ENCODE peak calls at places on chromosomes 1 and 21, in seven cellular contexts. G is mesenchymal stem cell; E is naive thymus-derived CD4-positive, alpha-beta T cell; I is progenitor cell of endocrine pancreas; L is activated T-cell treated with anti-CD3 and anti-CD28 coated beads for 1 hour; D is ELR; K is activated naive CD8-positive, alpha-beta T cell treated with anti-CD3 and anti-CD28 coated beads, Interleukin-2, amount 10 ng/mL, durations not matched to agents 7 days and 5 days. X is an unnamed sample.

GRCh38 chr1:207890136-207890738 is 20.7 kb downstream of the CD34 start:
- DNase-seq in G (peak), E (no peak), I (no peak), L (no peak), D (peak), K (no peak), X (peak)

GRCh38 chr1:167081594-167081993 is 8.6 kb downstream of the GPA33 start:
- DNase-seq in G (no peak), E (no peak), I (no peak), L (no peak), D (no peak), K (no peak), X (no peak)

GRCh38 chr1:11563560-11564069 is 84.7 kb downstream of the DISP3 start:
- DNase-seq in G (peak), E (no peak), I (no peak), L (no peak), D (no peak), K (no peak), X (no peak)

GRCh38 chr21:29304577-29304976 is 5.9 kb downstream of the BACH1 start:
- DNase-seq in G (no peak), E (no peak), I (no peak), L (no peak), D (peak), K (no peak), X (no peak)

GRCh38 chr1:31214316-31215082 is 25.2 kb downstream of the NKAIN1 start:
- DNase-seq in G (no peak), E (no peak), I (no peak), L (no peak), D (peak), K (no peak), X (no peak)

GRCh38 chr1:47669081-47669585 is 231.3 kb downstream of the FOXD2 start:
- DNase-seq in G (no peak), E (no peak), I (no peak), L (no peak), D (no peak), K (no peak), X (no peak)

GRCh38 chr1:32948082-32948722 is 16.4 kb downstream of the RNF19B start:
- DNase-seq in G (no peak), E (no peak), I (no peak), L (no peak), D (no peak), K (no peak), X (no peak)

GRCh38 chr21:42439284-42440186 is 35.8 kb downstream of the UBASH3A start:
- DNase-seq in G (no peak), E (no peak), I (no peak), L (no peak), D (no peak), K (no peak), X (no peak)

GRCh38 chr1:87986154-87986914 is 657.7 kb downstream of the LMO4 start:
- DNase-seq in G (no peak), E (no peak), I (no peak), L (no peak), D (no peak), K (no peak), X (no peak)

GRCh38 chr21:45301521-45302081 is 13.9 kb upstream of the POFUT2 start:
- DNase-seq in G (no peak), E (no peak), I (no peak), L (no peak), D (no peak), K (no peak), X (no peak)

GRCh38 chr21:15421521-15421920 is 308.3 kb upstream of the USP25 start:
- DNase-seq in G (no peak), E (no peak), I (no peak), L (no peak), D (no peak), K (no peak), X (no peak)

GRCh38 chr1:17009706-17010105 is 2.0 kb downstream of the ATP13A2 start:
- DNase-seq in G (peak), E (no peak), I (no peak), L (no peak), D (no peak), K (no peak), X (no peak)

GRCh38 chr1:57858740-57859139 is 434.9 kb upstream of the DAB1 start:
- DNase-seq in G (no peak), E (no peak), I (no peak), L (no peak), D (no peak), K (no peak), X (no peak)

GRCh38 chr1:160874935-160875334 is 10.0 kb downstream of the ITLN1 start:
- DNase-seq in G (no peak), E (no peak), I (no peak), L (no peak), D (no peak), K (no peak), X (no peak)

GRCh38 chr21:44885615-44886014 is 12.1 kb upstream of the PTTG1IP start:
- DNase-seq in G (no peak), E (no peak), I (no peak), L (no peak), D (no peak), K (no peak), X (no peak)

GRCh38 chr1:204093421-204093717 is 20.5 kb downstream of the SOX13 start:
- DNase-seq in G (no peak), E (no peak), I (no peak), L (no peak), D (no peak), K (no peak), X (no peak)

GRCh38 chr1:37793773-37794371 is at the start of gene MANEAL:
- DNase-seq in G (peak), E (no peak), I (peak), L (no peak), D (peak), K (peak), X (no peak)

GRCh38 chr21:36769051-36769867 is 70.3 kb downstream of the SIM2 start:
- DNase-seq in G (no peak), E (no peak), I (no peak), L (no peak), D (no peak), K (no peak), X (no peak)

GRCh38 chr1:209319549-209319948 is 264.0 kb upstream of the CAMK1G start:
- DNase-seq in G (no peak), E (no peak), I (no peak), L (no peak), D (peak), K (no peak), X (no peak)

GRCh38 chr1:224544276-224544675 is 71.8 kb upstream of the CNIH3 start:
- DNase-seq in G (peak), E (no peak), I (no peak), L (no peak), D (peak), K (no peak), X (no peak)

GRCh38 chr1:70495370-70495769 is 84.3 kb downstream of the CTH start:
- DNase-seq in G (no peak), E (no peak), I (no peak), L (no peak), D (no peak), K (no peak), X (no peak)

GRCh38 chr1:9658186-9658585 is 6.7 kb downstream of the PIK3CD start:
- DNase-seq in G (no peak), E (no peak), I (no peak), L (no peak), D (no peak), K (no peak), X (no peak)

GRCh38 chr1:246703581-246703980 is 20.6 kb upstream of the SCCPDH start:
- DNase-seq in G (no peak), E (no peak), I (no peak), L (no peak), D (no peak), K (no peak), X (no peak)

GRCh38 chr1:8374812-8375211 is 56.9 kb downstream of the SLC45A1 start:
- DNase-seq in G (no peak), E (no peak), I (no peak), L (no peak), D (peak), K (no peak), X (no peak)

GRCh38 chr1:14392161-14392886 is 206.2 kb upstream of the KAZN start:
- DNase-seq in G (no peak), E (no peak), I (no peak), L (no peak), D (no peak), K (no peak), X (no peak)

GRCh38 chr1:99279525-99279924 is 15.2 kb downstream of the PLPPR4 start:
- DNase-seq in G (no peak), E (no peak), I (no peak), L (no peak), D (no peak), K (no peak), X (no peak)

GRCh38 chr1:183012301-183012994 is 10.8 kb upstream of the LAMC1 start:
- DNase-seq in G (no peak), E (no peak), I (no peak), L (no peak), D (no peak), K (no peak), X (no peak)

GRCh38 chr1:65368403-65368802 is 52.1 kb upstream of the LEPR start:
- DNase-seq in G (no peak), E (no peak), I (no peak), L (no peak), D (no peak), K (no peak), X (no peak)

GRCh38 chr1:245551536-245551935 is 396.8 kb downstream of the KIF26B start:
- DNase-seq in G (no peak), E (no peak), I (no peak), L (no peak), D (no peak), K (no peak), X (no peak)

X was measured in AG09309.